ENCODE peak calls at places on chromosomes 5 and 9, in seven cellular contexts. T is activated T-cell treated with anti-CD3 and anti-CD28 coated beads, Interleukin-2, amount 50 U/mL, for 1 hour; O is stimulated activated CD8-positive, alpha-beta memory T cell treated with anti-CD3 and anti-CD28 coated beads, Interleukin-7, amount 100 ng/mL, for 24 hours; G is IMR-90; C is cardiac septum; Z is AG08395; A is cardiac fibroblast. Y is an unnamed sample.

GRCh38 chr5:61603211-61603908 is 271.3 kb downstream of the ZSWIM6 start:
- DNase-seq in O (no peak), C (no peak), A (no peak), Z (peak; percentile 34), T (no peak), G (no peak), Y (no peak)

GRCh38 chr9:121771851-121772599 is 120.6 kb downstream of the DAB2IP start:
- DNase-seq in O (no peak), A (no peak), C (no peak), Z (no peak), G (no peak), T (no peak), Y (no peak)

GRCh38 chr5:57320552-57320951 is 146.7 kb downstream of the GPBP1 start:
- DNase-seq in Z (no peak), C (no peak), O (no peak), G (no peak), T (no peak), A (no peak), Y (no peak)

GRCh38 chr5:171579162-171579561 is 159.7 kb downstream of the FGF18 start:
- DNase-seq in O (no peak), A (no peak), Z (no peak), C (no peak), G (no peak), T (no peak), Y (no peak)

GRCh38 chr9:112535364-112535763 is 48.7 kb downstream of the KIAA1958 start:
- DNase-seq in T (no peak), A (peak; percentile 46), O (no peak), Z (no peak), G (peak; percentile 71), C (no peak), Y (no peak)

GRCh38 chr5:54757541-54757940 is 227.9 kb downstream of the ESM1 start:
- DNase-seq in T (no peak), C (no peak), A (no peak), O (no peak), G (no peak), Z (no peak), Y (no peak)

GRCh38 chr5:44875661-44876250 is 67.0 kb downstream of the MRPS30 start:
- DNase-seq in G (peak; percentile 52), Z (peak; percentile 17), T (no peak), C (no peak), O (no peak), A (peak; percentile 50), Y (no peak)

GRCh38 chr5:126591549-126591948 is 3.5 kb downstream of the ALDH7A1 start:
- DNase-seq in G (no peak), A (no peak), T (no peak), O (no peak), C (no peak), Z (no peak), Y (no peak)